ENCODE peak calls at places on chromosomes 16 and 17, in eight cellular contexts. F, R, I, J, Q, M, L and Y are unnamed samples.

GRCh38 chr17:17147821-17148220 is 58.3 kb downstream of the PLD6 start:
- DNase-seq in L (no peak), J (no peak), R (no peak), M (no peak), Q (no peak), F (no peak), I (no peak), Y (no peak)

GRCh38 chr16:56423584-56424403 is 1.6 kb downstream of the AMFR start:
- DNase-seq in F (no peak), Q (peak), M (no peak), J (no peak), L (no peak), R (no peak), I (peak), Y (no peak)

GRCh38 chr17:18044609-18045008 is 5.4 kb downstream of the GID4 start:
- DNase-seq in Q (no peak), R (no peak), L (no peak), I (no peak), F (no peak), M (no peak), J (no peak), Y (no peak)

GRCh38 chr17:70323269-70323668 is 153.9 kb downstream of the KCNJ2 start:
- DNase-seq in M (no peak), Q (no peak), L (no peak), F (no peak), J (no peak), I (no peak), R (no peak), Y (no peak)

GRCh38 chr16:48608452-48608851 is 1.5 kb downstream of the N4BP1 start:
- DNase-seq in I (peak), R (peak), Q (no peak), J (no peak), F (no peak), M (no peak), L (no peak), Y (no peak)

GRCh38 chr17:81271226-81271625 is 23.9 kb downstream of the SLC38A10 start:
- DNase-seq in M (no peak), Q (no peak), J (no peak), I (peak), L (no peak), F (no peak), R (no peak), Y (no peak)

GRCh38 chr17:50511058-50511457 is 2.8 kb downstream of the MYCBPAP start:
- DNase-seq in L (no peak), R (no peak), M (no peak), F (no peak), I (peak), J (no peak), Q (peak), Y (no peak)

GRCh38 chr17:81712468-81713003 is 452 bp downstream of the SLC25A10 start:
- DNase-seq in J (no peak), R (no peak), Q (peak), M (peak), L (no peak), I (peak), F (no peak), Y (no peak)

GRCh38 chr17:43627657-43628650 is 33.8 kb downstream of the MEOX1 start:
- DNase-seq in F (no peak), L (no peak), Q (peak), M (no peak), J (no peak), I (no peak), R (no peak), Y (no peak)

GRCh38 chr16:25568991-25569390 is 122.8 kb upstream of the HS3ST4 start:
- DNase-seq in I (no peak), R (no peak), F (no peak), J (no peak), Q (no peak), M (no peak), L (no peak), Y (no peak)

GRCh38 chr16:11708421-11708820 is 34.2 kb downstream of the TXNDC11 start:
- DNase-seq in I (no peak), R (no peak), Q (no peak), L (no peak), F (no peak), J (no peak), M (no peak), Y (no peak)

GRCh38 chr16:85935957-85936760 is 37.2 kb downstream of the IRF8 start:
- DNase-seq in Q (no peak), M (peak), R (peak), F (no peak), L (peak), J (peak), I (peak), Y (no peak)

GRCh38 chr16:11319529-11320146 is 25.6 kb upstream of the RMI2 start:
- DNase-seq in R (no peak), F (no peak), M (no peak), I (no peak), J (no peak), L (no peak), Q (no peak), Y (no peak)

GRCh38 chr17:70563301-70563820 is 394.0 kb downstream of the KCNJ2 start:
- DNase-seq in M (peak), J (no peak), R (no peak), I (no peak), F (peak), Q (no peak), L (no peak), Y (no peak)

GRCh38 chr17:15112881-15113617 is 152.1 kb downstream of the PMP22 start:
- DNase-seq in I (no peak), L (no peak), J (no peak), R (no peak), Q (peak), F (no peak), M (no peak), Y (no peak)

GRCh38 chr16:66228791-66229190 is 137.7 kb upstream of the CDH5 start:
- DNase-seq in M (no peak), F (no peak), Q (peak), R (no peak), L (no peak), I (peak), J (no peak), Y (no peak)

GRCh38 chr16:53434436-53435065 is at the start of gene RBL2:
- DNase-seq in L (peak), I (peak), Q (peak), M (peak), J (peak), R (peak), F (peak), Y (peak)

GRCh38 chr16:85026696-85027095 is 899 bp upstream of the KIAA0513 start:
- DNase-seq in F (no peak), I (no peak), R (no peak), J (no peak), L (no peak), M (no peak), Q (no peak), Y (no peak)

GRCh38 chr17:34443832-34444469 is 80.9 kb upstream of the CCL1 start:
- DNase-seq in F (peak), M (no peak), Q (no peak), L (no peak), J (no peak), I (peak), R (no peak), Y (no peak)

GRCh38 chr17:58487589-58488427 is at the start of gene HSF5:
- DNase-seq in L (peak), Q (peak), M (peak), I (no peak), J (peak), R (peak), F (no peak), Y (no peak)

GRCh38 chr16:66916518-66916917 is 2.2 kb downstream of the CDH16 start:
- DNase-seq in J (no peak), F (no peak), I (no peak), L (no peak), M (no peak), Q (no peak), R (no peak), Y (no peak)

GRCh38 chr17:35991075-35991474 is 4.5 kb upstream of the CCL14 start:
- DNase-seq in F (no peak), Q (peak), R (no peak), I (no peak), M (no peak), J (no peak), L (no peak), Y (no peak)

GRCh38 chr16:79972053-79972704 is 371.6 kb upstream of the MAF start:
- DNase-seq in J (no peak), F (no peak), L (no peak), I (peak), R (no peak), Q (peak), M (no peak), Y (no peak)

GRCh38 chr17:17647521-17648178 is 33.6 kb upstream of the RAI1 start:
- DNase-seq in Q (no peak), F (no peak), J (no peak), I (no peak), M (no peak), R (no peak), L (no peak), Y (no peak)

GRCh38 chr16:47424846-47425245 is 36.0 kb downstream of the ITFG1 start:
- DNase-seq in R (no peak), M (no peak), Q (no peak), J (no peak), I (no peak), F (no peak), L (no peak), Y (no peak)

GRCh38 chr17:79849953-79850352 is 10.7 kb upstream of the CBX4 start:
- DNase-seq in F (no peak), I (no peak), L (no peak), R (no peak), J (no peak), Q (peak), M (no peak), Y (no peak)

GRCh38 chr17:77948690-77949114 is 9.8 kb upstream of the TNRC6C start:
- DNase-seq in F (peak), L (no peak), J (no peak), M (no peak), Q (peak), I (no peak), R (no peak), Y (no peak)

GRCh38 chr17:57464191-57464864 is 208.0 kb downstream of the MSI2 start:
- DNase-seq in R (no peak), L (no peak), J (no peak), Q (no peak), I (peak), M (no peak), F (peak), Y (no peak)

GRCh38 chr16:88534731-88535141 is 35.5 kb upstream of the ZC3H18 start:
- DNase-seq in F (no peak), J (no peak), L (no peak), R (no peak), I (peak), M (peak), Q (peak), Y (no peak)

GRCh38 chr16:7124242-7124641 is 208.4 kb upstream of the RBFOX1 start:
- DNase-seq in L (no peak), J (no peak), Q (peak), I (no peak), F (no peak), R (no peak), M (no peak), Y (no peak)

GRCh38 chr17:71486171-71486740 is 634.6 kb upstream of the SOX9 start:
- DNase-seq in F (no peak), L (no peak), M (no peak), R (no peak), J (no peak), Q (no peak), I (no peak), Y (no peak)

GRCh38 chr17:15264542-15264941 is 584 bp downstream of the PMP22 start:
- DNase-seq in L (no peak), F (peak), Q (no peak), I (no peak), J (no peak), R (no peak), M (peak), Y (no peak)

GRCh38 chr16:78242231-78242630 is 142.8 kb downstream of the WWOX start:
- DNase-seq in R (no peak), I (no peak), Q (peak), J (no peak), M (no peak), F (no peak), L (no peak), Y (no peak)

GRCh38 chr17:21425321-21425720 is 49.2 kb downstream of the KCNJ12 start:
- DNase-seq in L (no peak), I (no peak), Q (no peak), J (no peak), F (no peak), R (no peak), M (no peak), Y (no peak)

GRCh38 chr17:69810326-69811035 is 264.5 kb upstream of the KCNJ16 start:
- DNase-seq in M (no peak), J (no peak), F (no peak), R (no peak), L (no peak), Q (no peak), I (no peak), Y (no peak)

GRCh38 chr16:23183486-23183862 is 929 bp downstream of the SCNN1G start:
- DNase-seq in M (no peak), Q (no peak), R (no peak), J (no peak), I (no peak), F (no peak), L (no peak), Y (no peak)

GRCh38 chr17:80637286-80637703 is 92.7 kb downstream of the RPTOR start:
- DNase-seq in F (no peak), J (no peak), R (no peak), L (no peak), M (no peak), Q (peak), I (no peak), Y (no peak)